ENCODE peak calls at places on chromosomes 13 and 19, in six cellular contexts. E, Z, P, R, N and F are unnamed samples.

GRCh38 chr13:65943024-65943423 is 1287.1 kb downstream of the PCDH9 start:
- DNase-seq in Z (peak), P (peak), R (no peak), N (no peak), E (peak), F (no peak)

GRCh38 chr19:51366050-51366998 is at the start of gene ETFB:
- DNase-seq in P (peak), N (peak), E (peak), R (peak), Z (peak), F (peak)

GRCh38 chr19:52398091-52398461 is 427 bp downstream of the ZNF528 start:
- DNase-seq in R (no peak), E (no peak), Z (peak), P (no peak), N (peak), F (peak)

GRCh38 chr13:111061338-111062045 is 53.6 kb upstream of the ARHGEF7 start:
- DNase-seq in E (no peak), N (no peak), R (no peak), Z (no peak), P (no peak), F (no peak)

GRCh38 chr13:53405616-53406015 is 377.0 kb downstream of the OLFM4 start:
- DNase-seq in P (no peak), Z (no peak), N (peak), R (no peak), E (no peak), F (no peak)

GRCh38 chr19:15404780-15405211 is 14.0 kb downstream of the AKAP8L start:
- DNase-seq in Z (no peak), P (no peak), N (peak), E (no peak), R (no peak), F (no peak)

GRCh38 chr13:23608704-23609413 is 38.6 kb downstream of the TNFRSF19 start:
- DNase-seq in E (peak), R (no peak), P (peak), N (no peak), Z (no peak), F (no peak)

GRCh38 chr13:26202365-26202972 is 19.6 kb downstream of the RNF6 start:
- DNase-seq in N (no peak), E (peak), R (no peak), Z (peak), P (peak), F (no peak)

GRCh38 chr19:8577247-8577646 is at the start of gene MYO1F:
- DNase-seq in E (no peak), Z (no peak), R (no peak), P (no peak), N (no peak), F (peak)

GRCh38 chr13:33125821-33126570 is 109.8 kb downstream of the KL start:
- DNase-seq in E (peak), R (no peak), Z (peak), P (peak), N (peak), F (no peak)

GRCh38 chr13:113761136-113761535 is 2.1 kb downstream of the TMEM255B start:
- DNase-seq in P (no peak), N (peak), Z (no peak), E (no peak), R (no peak), F (no peak)

GRCh38 chr19:57363734-57364181 is 407 bp downstream of the TRAPPC2B start:
- DNase-seq in R (no peak), P (no peak), E (no peak), N (no peak), Z (peak), F (peak)

GRCh38 chr13:91904005-91904404 is 505.6 kb downstream of the GPC5 start:
- DNase-seq in N (no peak), R (no peak), P (no peak), E (no peak), Z (no peak), F (peak)

GRCh38 chr19:41815301-41815700 is 18.9 kb downstream of the CEACAM3 start:
- DNase-seq in P (no peak), Z (no peak), R (no peak), E (no peak), N (no peak), F (no peak)

GRCh38 chr13:112346173-112346898 is 29.8 kb upstream of the SPACA7 start:
- DNase-seq in Z (no peak), P (no peak), N (peak), R (no peak), E (no peak), F (no peak)

GRCh38 chr13:101919541-101920306 is 467.2 kb downstream of the ITGBL1 start:
- DNase-seq in Z (peak), E (no peak), R (no peak), P (peak), N (peak), F (no peak)

GRCh38 chr19:13050274-13050673 is 52.4 kb downstream of the LYL1 start:
- DNase-seq in P (no peak), Z (no peak), R (no peak), N (no peak), E (no peak), F (no peak)

GRCh38 chr13:35808846-35809245 is 322.3 kb downstream of the DCLK1 start:
- DNase-seq in E (no peak), R (no peak), N (no peak), P (no peak), Z (no peak), F (no peak)

GRCh38 chr13:100356889-100357288 is 231.7 kb downstream of the GGACT start:
- DNase-seq in N (no peak), Z (no peak), E (no peak), R (no peak), P (no peak), F (no peak)

GRCh38 chr19:38543807-38544568 is 73.8 kb downstream of the MAP4K1 start:
- DNase-seq in Z (peak), E (peak), R (no peak), P (peak), N (peak), F (peak)

GRCh38 chr19:48121909-48122371 is 11.3 kb upstream of the PLA2G4C start:
- DNase-seq in E (peak), Z (no peak), N (no peak), R (no peak), P (peak), F (peak)

GRCh38 chr13:97975851-97976550 is 22.5 kb downstream of the IPO5 start:
- DNase-seq in N (peak), P (peak), R (peak), Z (peak), E (peak), F (peak)
- TF ChIP-seq CTCF in N (no peak), P (no peak), R (no peak), Z (no peak), E (no peak), F (no peak)

DNA sequence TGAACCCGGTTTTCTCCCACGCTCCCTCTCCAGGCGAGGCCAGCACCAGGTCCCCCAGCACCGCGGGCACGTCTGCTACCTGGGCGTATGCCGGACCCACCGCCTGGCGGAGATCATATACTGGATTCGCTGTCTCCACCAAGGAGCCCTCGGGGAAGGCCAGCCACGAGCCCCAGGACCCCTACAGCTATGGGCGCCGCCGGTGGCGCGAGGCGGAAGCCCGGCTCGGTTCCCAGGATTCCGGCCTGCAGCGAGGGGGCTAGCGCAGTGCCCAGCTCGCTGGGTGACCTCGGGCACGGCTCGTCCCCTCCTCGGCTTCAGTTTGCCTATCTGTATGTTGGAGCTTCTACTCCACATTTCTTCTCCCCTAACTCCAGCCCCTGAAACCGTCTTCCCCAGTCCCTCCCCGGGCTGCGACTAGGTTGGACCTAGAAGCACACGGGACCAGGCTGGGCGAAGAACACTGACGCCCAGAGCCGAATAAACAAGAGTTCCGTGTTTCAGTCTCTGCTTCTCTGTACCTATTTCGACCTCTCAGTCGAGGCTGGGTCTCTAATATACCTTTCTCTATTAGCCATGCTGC is 752 bp upstream of the CPT1C start:
- DNase-seq in R (no peak), E (no peak), N (no peak), P (no peak), Z (no peak), F (no peak)
- TF ChIP-seq CTCF in R (no peak), E (peak), N (peak), P (no peak), Z (no peak), F (no peak)

DNA sequence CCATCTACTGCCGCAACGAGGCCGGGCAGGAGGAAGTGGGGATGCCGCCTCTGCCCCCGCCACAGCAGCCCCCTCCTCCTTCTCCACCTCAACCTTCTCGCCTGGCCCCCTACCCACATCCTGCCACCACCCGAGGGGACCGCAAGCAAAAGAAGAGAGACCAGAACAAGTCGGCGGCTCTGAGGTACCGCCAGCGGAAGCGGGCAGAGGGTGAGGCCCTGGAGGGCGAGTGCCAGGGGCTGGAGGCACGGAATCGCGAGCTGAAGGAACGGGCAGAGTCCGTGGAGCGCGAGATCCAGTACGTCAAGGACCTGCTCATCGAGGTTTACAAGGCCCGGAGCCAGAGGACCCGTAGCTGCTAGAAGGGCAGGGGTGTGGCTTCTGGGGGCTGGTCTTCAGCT is 3.4 kb upstream of the NUP62 start:
- DNase-seq in N (no peak), P (no peak), R (peak), E (no peak), Z (no peak), F (no peak)
- TF ChIP-seq CTCF in N (no peak), P (no peak), R (no peak), E (no peak), Z (no peak), F (no peak)

GRCh38 chr19:34731964-34732363 is 2.1 kb upstream of the ZNF181 start:
- DNase-seq in Z (no peak), P (no peak), N (no peak), R (no peak), E (no peak), F (no peak)
- TF ChIP-seq CTCF in Z (no peak), P (no peak), N (no peak), R (no peak), E (no peak), F (no peak)

GRCh38 chr19:19050104-19050503 is 13.7 kb upstream of the SLC25A42 start:
- DNase-seq in R (no peak), P (no peak), E (no peak), N (no peak), Z (no peak), F (no peak)
- TF ChIP-seq CTCF in R (no peak), P (no peak), E (no peak), N (no peak), Z (no peak), F (no peak)